ENCODE peak calls at places on chromosome 5, in six cellular contexts. N is AG10803, X is HFFc6, W is endodermal cell, T is gastrocnemius medialis, U is astrocyte. L is an unnamed sample.

GRCh38 chr5:1201327-1202025 is at the start of gene SLC6A19:
- DNase-seq in N (no peak), X (no peak), W (no peak), T (no peak), U (no peak), L (no peak)

GRCh38 chr5:622359-622758 is 10.2 kb downstream of the CEP72 start:
- DNase-seq in N (no peak), X (no peak), W (no peak), T (no peak), U (no peak), L (no peak)

GRCh38 chr5:89034588-89034987 is 151.6 kb upstream of the MEF2C start:
- DNase-seq in N (no peak), X (peak; percentile 2), W (no peak), T (no peak), U (no peak), L (no peak)

GRCh38 chr5:7978991-7979390 is 110.0 kb downstream of the MTRR start:
- DNase-seq in N (no peak), X (no peak), W (no peak), T (no peak), U (no peak), L (no peak)

GRCh38 chr5:67014957-67015400 is 181.6 kb downstream of the CD180 start:
- DNase-seq in N (no peak), X (no peak), W (no peak), T (no peak), U (peak; percentile 52), L (no peak)

GRCh38 chr5:88883566-88884434 is 816 bp upstream of the MEF2C start:
- DNase-seq in N (peak; percentile 78), X (peak; percentile 71), W (peak; percentile 84), T (peak; percentile 52), U (peak; percentile 72), L (peak; percentile 50)

GRCh38 chr5:1329111-1329579 is 15.8 kb downstream of the CLPTM1L start:
- DNase-seq in N (no peak), X (no peak), W (no peak), T (no peak), U (no peak), L (no peak)

GRCh38 chr5:120465281-120465961 is 1.3 kb downstream of the PRR16 start:
- DNase-seq in N (peak; percentile 72), X (peak; percentile 58), W (peak; percentile 90), T (peak; percentile 33), U (peak; percentile 42), L (peak; percentile 18)

GRCh38 chr5:132669455-132669820 is 4.4 kb upstream of the IL4 start:
- DNase-seq in N (no peak), X (no peak), W (no peak), T (no peak), U (no peak), L (no peak)

GRCh38 chr5:92353107-92354030 is 970.3 kb upstream of the ARRDC3 start:
- DNase-seq in N (peak; percentile 35), X (peak; percentile 75), W (no peak), T (no peak), U (peak; percentile 76), L (no peak)
- TF ChIP-seq CTCF in N (no peak), X (no peak), W (no peak), T (no peak), U (no peak), L (no peak)

GRCh38 chr5:140244525-140245025 is 58.3 kb downstream of the PFDN1 start:
- DNase-seq in N (peak; percentile 91), X (peak; percentile 87), W (peak; percentile 98), T (peak; percentile 76), U (peak; percentile 72), L (peak; percentile 90)
- TF ChIP-seq CTCF in N (peak; percentile 81), X (peak; percentile 97), W (peak; percentile 91), T (peak; percentile 93), U (peak; percentile 63), L (peak; percentile 91)

DNA sequence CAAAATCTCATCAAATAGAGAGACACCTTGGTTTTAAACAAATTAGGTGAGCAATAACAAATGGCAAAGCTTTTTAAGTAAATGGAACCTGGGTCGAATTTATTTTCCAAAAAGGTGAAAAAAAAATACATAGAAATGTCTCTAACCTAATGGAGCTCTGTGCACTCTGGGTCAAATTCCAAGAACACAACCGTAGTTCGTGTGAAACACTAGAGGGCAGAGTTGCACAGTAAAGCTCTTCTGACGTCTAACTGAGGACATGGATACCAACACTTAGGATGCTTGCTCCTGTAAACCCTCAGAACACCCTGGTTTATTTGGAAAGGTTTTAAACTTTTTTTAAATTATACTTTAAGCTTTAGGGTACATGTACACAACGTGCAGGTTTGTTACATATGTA is 18.9 kb downstream of the MARCHF11 start:
- DNase-seq in N (peak; percentile 71), X (peak; percentile 60), W (peak; percentile 61), T (no peak), U (peak; percentile 39), L (peak; percentile 18)
- TF ChIP-seq CTCF in N (peak; percentile 86), X (peak; percentile 82), W (peak; percentile 92), T (peak; percentile 47), U (peak; percentile 71), L (peak; percentile 86)

GRCh38 chr5:103441523-103441922 is 121.1 kb downstream of the NUDT12 start:
- DNase-seq in N (no peak), X (no peak), W (no peak), T (no peak), U (no peak), L (no peak)
- TF ChIP-seq CTCF in N (peak; percentile 18), X (peak; percentile 71), W (peak; percentile 84), T (no peak), U (no peak), L (peak; percentile 49)

DNA sequence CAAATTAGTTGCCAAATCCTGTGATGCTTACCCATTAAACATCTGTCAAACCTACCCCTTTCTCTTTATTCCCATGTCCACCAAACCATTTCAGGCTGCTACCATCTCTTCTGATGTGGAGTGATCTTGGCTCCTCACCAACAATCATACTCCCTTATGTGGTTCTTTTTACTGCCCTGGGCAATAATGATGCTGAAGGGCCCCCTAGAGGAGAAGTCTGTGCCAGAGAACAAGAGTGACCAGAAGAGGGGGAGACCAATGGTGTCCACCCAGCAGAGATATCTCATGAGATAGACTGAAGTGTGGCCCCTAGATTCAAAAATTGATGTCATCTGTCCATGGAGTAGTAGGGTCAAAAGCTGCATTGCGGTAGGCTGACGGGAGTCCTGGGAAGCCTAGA is 10.9 kb downstream of the LRRC70 start:
- DNase-seq in N (no peak), X (no peak), W (no peak), T (no peak), U (no peak), L (no peak)
- TF ChIP-seq CTCF in N (no peak), X (peak; percentile 14), W (peak; percentile 34), T (no peak), U (no peak), L (no peak)

DNA sequence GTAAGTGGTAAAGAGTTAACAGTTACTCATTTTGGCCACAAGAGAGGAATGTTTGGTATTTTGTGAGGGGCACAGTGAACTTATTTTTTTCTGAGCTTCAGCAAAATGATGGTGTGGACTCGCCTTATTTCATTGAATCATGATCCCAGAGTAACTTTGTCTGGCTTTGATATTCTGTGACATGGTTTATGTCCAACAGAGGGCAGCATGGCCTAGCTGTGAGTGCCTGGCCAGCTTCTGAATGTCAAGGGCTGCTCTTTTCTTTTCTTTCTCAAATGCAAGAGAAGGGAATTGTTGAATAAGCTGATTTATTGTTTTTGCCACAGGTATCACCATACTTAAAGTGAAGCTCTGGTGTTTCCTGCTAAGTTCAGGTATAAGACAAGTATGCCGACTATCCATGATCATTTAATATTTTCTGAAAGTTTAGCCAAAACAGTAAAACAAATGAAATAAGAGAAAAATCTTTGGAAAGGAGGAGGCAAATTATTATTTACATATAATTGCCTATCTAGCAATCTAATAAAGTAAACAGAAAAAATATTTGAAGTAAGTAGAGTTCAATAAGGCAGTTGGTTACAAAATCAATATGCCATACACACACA is 31.7 kb downstream of the MRPL22 start:
- DNase-seq in N (peak; percentile 40), X (peak; percentile 45), W (peak; percentile 80), T (no peak), U (peak; percentile 18), L (peak; percentile 42)
- TF ChIP-seq CTCF in N (peak; percentile 70), X (peak; percentile 86), W (peak; percentile 89), T (no peak), U (peak; percentile 63), L (peak; percentile 79)

DNA sequence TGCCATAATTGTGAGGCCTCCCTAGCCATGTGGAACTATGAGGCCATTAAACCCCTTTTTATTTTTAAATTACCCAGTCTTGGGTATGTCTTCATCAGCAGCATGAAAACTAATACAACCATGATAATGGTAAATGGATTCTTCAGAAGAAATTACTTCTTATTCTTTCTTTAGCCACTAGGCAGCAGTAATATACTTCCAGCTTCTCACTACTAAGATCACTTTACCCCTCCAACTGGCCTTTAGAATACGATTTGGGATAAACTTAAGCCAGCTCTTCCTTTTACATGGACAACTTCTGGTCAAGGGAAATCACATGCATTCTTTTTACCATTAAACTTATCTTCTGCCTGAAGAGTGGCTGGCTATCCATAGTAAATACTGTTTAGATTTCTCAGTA is 355.4 kb downstream of the MAN2A1 start:
- DNase-seq in N (peak; percentile 46), X (no peak), W (no peak), T (no peak), U (peak; percentile 18), L (no peak)
- TF ChIP-seq CTCF in N (peak; percentile 53), X (no peak), W (peak; percentile 66), T (no peak), U (no peak), L (no peak)

GRCh38 chr5:61817472-61818326 is 485.6 kb downstream of the ZSWIM6 start:
- DNase-seq in N (peak; percentile 54), X (peak; percentile 57), W (peak; percentile 78), T (no peak), U (peak; percentile 34), L (peak; percentile 40)
- TF ChIP-seq CTCF in N (peak; percentile 82), X (peak; percentile 72), W (peak; percentile 79), T (no peak), U (peak; percentile 63), L (peak; percentile 73)